ENCODE peak calls at places on chromosomes 4 and X, in four cellular contexts. W is amygdala; L is epithelial cell of esophagus; O is effector CD8-positive, alpha-beta T cell. P is an unnamed sample.
A peak's percentile ranks its signal among the peaks of the same experiment; 100 is the strongest.

GRCh38 chrX:70769659-70770232 is 138.8 kb downstream of the TEX11 start:
- DNase-seq in W (no peak), L (peak; percentile 1), O (no peak), P (no peak)

GRCh38 chr4:140238353-140239041 is 84.5 kb upstream of the MAML3 start:
- DNase-seq in W (peak; percentile 5), L (peak; percentile 46), O (no peak), P (peak; percentile 92)

GRCh38 chr4:129138762-129139496 is 43.0 kb downstream of the C4orf33 start:
- DNase-seq in W (no peak), L (peak; percentile 56), O (no peak), P (no peak)

GRCh38 chr4:72375050-72375736 is 193.8 kb downstream of the ADAMTS3 start:
- DNase-seq in W (no peak), L (peak; percentile 86), O (no peak), P (no peak)

GRCh38 chrX:49205443-49205842 is 5.5 kb upstream of the SYP start:
- DNase-seq in W (no peak), L (no peak), O (no peak), P (no peak)

GRCh38 chrX:40952855-40953254 is 132.4 kb upstream of the USP9X start:
- DNase-seq in W (no peak), L (no peak), O (no peak), P (no peak)

GRCh38 chrX:123720486-123720885 is 12.4 kb downstream of the THOC2 start:
- DNase-seq in W (no peak), L (no peak), O (no peak), P (no peak)

GRCh38 chr4:6840062-6840976 is 57.8 kb downstream of the KIAA0232 start:
- DNase-seq in W (no peak), L (no peak), O (no peak), P (no peak)

GRCh38 chr4:55668449-55668848 is 32.4 kb upstream of the NMU start:
- DNase-seq in W (no peak), L (no peak), O (no peak), P (no peak)

GRCh38 chr4:31086771-31087330 is 366.7 kb downstream of the PCDH7 start:
- DNase-seq in W (no peak), L (no peak), O (no peak), P (no peak)

GRCh38 chr4:184448828-184449227 is 25.5 kb downstream of the IRF2 start:
- DNase-seq in W (peak; percentile 33), L (no peak), O (no peak), P (no peak)

GRCh38 chr4:113435893-113436292 is 325.6 kb downstream of the CAMK2D start:
- DNase-seq in W (peak; percentile 12), L (peak; percentile 91), O (no peak), P (no peak)

GRCh38 chr4:103673983-103674382 is 45.8 kb downstream of the TACR3 start:
- DNase-seq in W (no peak), L (peak; percentile 61), O (no peak), P (no peak)

GRCh38 chr4:15893967-15894366 is 44.6 kb downstream of the FGFBP1 start:
- DNase-seq in W (no peak), L (peak; percentile 99), O (no peak), P (no peak)

GRCh38 chr4:1417522-1418390 is 11.5 kb upstream of the NKX1-1 start:
- DNase-seq in W (no peak), L (no peak), O (no peak), P (no peak)

GRCh38 chrX:15873566-15873965 is 19.0 kb upstream of the AP1S2 start:
- DNase-seq in W (peak; percentile 11), L (no peak), O (no peak), P (no peak)

GRCh38 chr4:5034206-5034605 is 14.9 kb upstream of the CYTL1 start:
- DNase-seq in W (no peak), L (no peak), O (no peak), P (no peak)

GRCh38 chr4:69470561-69470960 is 25.1 kb downstream of the UGT2B4 start:
- DNase-seq in W (no peak), L (no peak), O (no peak), P (no peak)

GRCh38 chr4:37422102-37422501 is 177.6 kb downstream of the NWD2 start:
- DNase-seq in W (no peak), L (no peak), O (no peak), P (no peak)

GRCh38 chr4:15778191-15778741 is at the start of gene CD38:
- DNase-seq in W (no peak), L (no peak), O (no peak), P (peak; percentile 65)

GRCh38 chr4:176187610-176188009 is 7.8 kb downstream of the SPATA4 start:
- DNase-seq in W (no peak), L (peak; percentile 79), O (no peak), P (no peak)

GRCh38 chr4:6962211-6963041 is 52.8 kb downstream of the TBC1D14 start:
- DNase-seq in W (peak; percentile 71), L (no peak), O (no peak), P (no peak)

GRCh38 chrX:3548743-3549441 is 164.6 kb downstream of the PRKX start:
- DNase-seq in W (no peak), L (peak; percentile 43), O (no peak), P (no peak)